ENCODE peak calls at places on chromosomes 1 and 21, in nine cellular contexts. Q, A, K, B, L, C, X, D and Y are unnamed samples.

GRCh38 chr1:23838401-23838866 is 13.2 kb upstream of the HMGCL start:
- DNase-seq in Q (peak), A (peak), K (peak), B (peak), L (peak), C (peak), X (peak), D (peak), Y (peak)

GRCh38 chr1:20477355-20478071 is 8.5 kb downstream of the CAMK2N1 start:
- DNase-seq in Q (no peak), A (peak), K (no peak), B (no peak), L (no peak), C (peak), X (no peak), D (no peak), Y (no peak)

GRCh38 chr21:36692125-36692843 is 6.6 kb upstream of the SIM2 start:
- DNase-seq in Q (peak), A (no peak), K (no peak), B (no peak), L (no peak), C (no peak), X (peak), D (no peak), Y (no peak)

GRCh38 chr1:203692565-203693470 is 66.2 kb downstream of the ATP2B4 start:
- DNase-seq in Q (no peak), A (peak), K (no peak), B (peak), L (peak), C (no peak), X (no peak), D (peak), Y (no peak)

GRCh38 chr21:30072496-30072895 is 94.1 kb downstream of the CLDN17 start:
- DNase-seq in Q (peak), A (peak), K (peak), B (peak), L (peak), C (no peak), X (peak), D (no peak), Y (no peak)

GRCh38 chr1:39639333-39640130 is at the start of gene HEYL:
- DNase-seq in Q (peak), A (peak), K (peak), B (peak), L (no peak), C (no peak), X (peak), D (peak), Y (no peak)

GRCh38 chr21:36718951-36719501 is 20.1 kb downstream of the SIM2 start:
- DNase-seq in Q (no peak), A (peak), K (no peak), B (no peak), L (peak), C (no peak), X (no peak), D (peak), Y (no peak)

GRCh38 chr1:112735752-112736151 is 20.6 kb upstream of the PPM1J start:
- DNase-seq in Q (no peak), A (peak), K (no peak), B (no peak), L (peak), C (no peak), X (no peak), D (peak), Y (no peak)

GRCh38 chr1:81848880-81849500 is 48.3 kb downstream of the ADGRL2 start:
- DNase-seq in Q (peak), A (no peak), K (no peak), B (no peak), L (no peak), C (no peak), X (peak), D (no peak), Y (no peak)

GRCh38 chr1:30684881-30685795 is 38.2 kb downstream of the MATN1 start:
- DNase-seq in Q (peak), A (no peak), K (no peak), B (peak), L (peak), C (peak), X (peak), D (peak), Y (no peak)

GRCh38 chr1:186792870-186793581 is 35.7 kb upstream of the PLA2G4A start:
- DNase-seq in Q (no peak), A (peak), K (no peak), B (no peak), L (peak), C (no peak), X (no peak), D (no peak), Y (no peak)

GRCh38 chr1:201861448-201861847 is 27.2 kb upstream of the SHISA4 start:
- DNase-seq in Q (no peak), A (no peak), K (no peak), B (no peak), L (no peak), C (no peak), X (no peak), D (no peak), Y (no peak)

GRCh38 chr1:81708239-81708638 is 92.5 kb upstream of the ADGRL2 start:
- DNase-seq in Q (no peak), A (no peak), K (no peak), B (no peak), L (no peak), C (no peak), X (no peak), D (no peak), Y (no peak)

GRCh38 chr1:95287825-95288224 is 53.8 kb downstream of the RWDD3 start:
- DNase-seq in Q (no peak), A (no peak), K (no peak), B (peak), L (peak), C (no peak), X (no peak), D (no peak), Y (no peak)

GRCh38 chr1:58031416-58031815 is 515.1 kb downstream of the OMA1 start:
- DNase-seq in Q (peak), A (no peak), K (no peak), B (no peak), L (no peak), C (no peak), X (no peak), D (no peak), Y (no peak)

GRCh38 chr1:178581351-178581951 is 68.5 kb downstream of the TEX35 start:
- DNase-seq in Q (peak), A (no peak), K (peak), B (no peak), L (no peak), C (no peak), X (peak), D (no peak), Y (peak)

GRCh38 chr21:42570362-42570761 is 56.7 kb downstream of the SLC37A1 start:
- DNase-seq in Q (no peak), A (no peak), K (no peak), B (no peak), L (no peak), C (no peak), X (no peak), D (no peak), Y (no peak)

GRCh38 chr1:157495285-157495684 is 57.0 kb downstream of the FCRL5 start:
- DNase-seq in Q (no peak), A (no peak), K (peak), B (no peak), L (no peak), C (no peak), X (no peak), D (no peak), Y (peak)

GRCh38 chr1:6027591-6027990 is 18.1 kb upstream of the KCNAB2 start:
- DNase-seq in Q (no peak), A (no peak), K (no peak), B (no peak), L (no peak), C (no peak), X (no peak), D (no peak), Y (no peak)

GRCh38 chr1:39507230-39507928 is 15.9 kb downstream of the BMP8A start:
- DNase-seq in Q (peak), A (peak), K (no peak), B (no peak), L (peak), C (peak), X (peak), D (no peak), Y (peak)

GRCh38 chr1:225450491-225451191 is 22.8 kb upstream of the LBR start:
- DNase-seq in Q (no peak), A (no peak), K (no peak), B (no peak), L (peak), C (no peak), X (no peak), D (no peak), Y (no peak)

GRCh38 chr1:15681346-15682290 is 2.5 kb upstream of the PLEKHM2 start:
- DNase-seq in Q (no peak), A (peak), K (no peak), B (peak), L (no peak), C (no peak), X (no peak), D (no peak), Y (peak)

DNA sequence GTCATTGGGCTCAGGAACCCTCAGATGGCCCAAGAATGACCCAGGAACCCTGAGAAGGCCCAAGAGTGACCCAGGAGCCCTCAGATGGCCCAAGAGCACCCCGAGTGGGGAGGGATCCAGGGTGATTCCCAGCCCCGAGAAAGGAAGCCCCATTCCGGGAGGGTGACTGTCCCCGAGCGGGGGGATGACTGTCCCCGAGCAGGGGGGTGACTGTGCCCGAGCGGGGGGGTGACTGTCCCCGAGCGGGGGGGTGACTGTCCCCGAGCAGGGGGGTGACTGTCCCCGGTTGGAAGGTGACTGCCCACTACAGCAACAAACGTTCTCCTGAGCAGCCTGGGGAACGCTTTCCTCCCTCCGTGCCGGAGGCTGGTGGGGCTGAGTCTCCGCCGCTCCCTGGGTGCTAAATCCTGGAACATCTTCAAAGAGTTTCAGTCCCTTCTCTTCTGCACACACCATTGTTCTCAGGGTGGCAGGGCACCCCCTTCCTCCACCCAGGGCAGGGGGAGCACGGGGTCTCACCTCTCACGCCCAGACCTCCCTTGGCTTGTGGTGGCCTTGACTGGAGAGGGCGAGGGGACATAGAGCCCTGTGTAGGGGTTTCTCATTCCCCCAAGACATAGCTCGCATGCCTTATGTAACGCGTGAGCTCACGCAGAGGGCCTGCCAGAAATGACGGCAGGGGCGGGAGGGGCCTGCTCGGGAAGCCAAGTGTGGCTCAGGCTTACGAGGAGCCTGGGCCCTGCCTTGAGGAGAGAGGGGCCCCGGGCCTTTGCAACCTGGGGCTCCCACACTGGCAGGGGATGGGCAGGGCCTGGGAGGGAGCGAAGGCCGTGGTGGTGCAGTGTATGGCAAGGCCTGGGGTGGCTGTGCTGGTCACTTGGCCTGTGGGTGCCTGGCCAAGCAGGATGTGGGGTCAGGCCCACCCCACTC is 14.3 kb upstream of the SKI start:
- DNase-seq in Q (no peak), A (peak), K (no peak), B (peak), L (no peak), C (no peak), X (no peak), D (no peak), Y (no peak)
- H3K4me3 ChIP-seq in Q (no peak), A (peak), K (no peak), B (no peak), L (peak), C (no peak), X (no peak), D (no peak), Y (no peak)

GRCh38 chr1:1627261-1627841 is 4.6 kb upstream of the MMP23B start:
- DNase-seq in Q (no peak), A (no peak), K (no peak), B (no peak), L (no peak), C (no peak), X (no peak), D (peak), Y (peak)
- TF ChIP-seq EZH2phosphoT487 in Q (no peak), A (no peak), K (no peak), B (no peak), L (no peak), C (no peak), X (no peak), D (no peak), Y (no peak)

GRCh38 chr21:44870748-44871495 is 2.6 kb downstream of the PTTG1IP start:
- DNase-seq in Q (no peak), A (no peak), K (no peak), B (no peak), L (peak), C (no peak), X (no peak), D (peak), Y (no peak)
- H3K4me3 ChIP-seq in Q (peak), A (peak), K (no peak), B (no peak), L (peak), C (no peak), X (no peak), D (peak), Y (no peak)

GRCh38 chr1:64842244-64842643 is 97.4 kb downstream of the RAVER2 start:
- DNase-seq in Q (no peak), A (no peak), K (no peak), B (no peak), L (no peak), C (no peak), X (no peak), D (no peak), Y (no peak)

GRCh38 chr1:64843675-64844074 is 98.8 kb downstream of the RAVER2 start:
- DNase-seq in Q (no peak), A (no peak), K (no peak), B (no peak), L (no peak), C (no peak), X (no peak), D (no peak), Y (no peak)

GRCh38 chr1:64839732-64840405 is 95.0 kb downstream of the RAVER2 start:
- DNase-seq in Q (peak), A (no peak), K (no peak), B (no peak), L (no peak), C (no peak), X (peak), D (no peak), Y (no peak)

GRCh38 chr1:64839270-64839669 is 94.4 kb downstream of the RAVER2 start:
- DNase-seq in Q (no peak), A (no peak), K (no peak), B (no peak), L (no peak), C (no peak), X (no peak), D (no peak), Y (no peak)

GRCh38 chr1:64841330-64842065 is 96.6 kb downstream of the RAVER2 start:
- DNase-seq in Q (no peak), A (peak), K (no peak), B (no peak), L (peak), C (no peak), X (no peak), D (no peak), Y (no peak)
- TF ChIP-seq EZH2phosphoT487 in Q (no peak), A (no peak), K (no peak), B (no peak), L (no peak), C (no peak), X (no peak), D (no peak), Y (no peak)

DNA sequence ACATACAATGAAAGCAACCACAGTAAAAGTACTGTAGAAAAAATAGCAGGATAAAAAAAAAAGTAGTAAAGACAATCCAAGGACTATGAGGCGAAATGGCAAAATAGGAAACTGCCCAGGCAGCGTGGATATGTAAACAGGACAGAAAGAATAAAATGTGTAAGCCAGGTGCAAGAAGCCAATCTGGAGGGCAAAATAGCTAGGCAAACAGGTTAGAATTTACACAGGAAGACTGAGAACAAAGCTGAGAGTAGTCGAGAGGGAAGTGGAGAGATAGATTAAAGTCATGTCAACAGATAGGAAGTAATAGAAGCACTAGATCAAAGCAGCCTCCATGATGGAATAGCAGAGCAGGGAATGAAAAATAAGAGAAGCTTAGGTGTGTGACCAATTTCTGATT is 124.2 kb upstream of the B3GALT2 start:
- DNase-seq in Q (no peak), A (no peak), K (no peak), B (peak), L (no peak), C (no peak), X (no peak), D (no peak), Y (no peak)
- H3K4me3 ChIP-seq in Q (no peak), A (no peak), K (no peak), B (no peak), L (no peak), C (no peak), X (no peak), D (no peak), Y (no peak)

GRCh38 chr21:25464275-25464674 is 143.0 kb downstream of the MRPL39 start:
- DNase-seq in Q (no peak), A (no peak), K (no peak), B (no peak), L (peak), C (no peak), X (no peak), D (no peak), Y (no peak)
- TF ChIP-seq EZH2phosphoT487 in Q (no peak), A (no peak), K (no peak), B (no peak), L (no peak), C (no peak), X (no peak), D (no peak), Y (no peak)

GRCh38 chr1:44802306-44803061 is 2.3 kb downstream of the PLK3 start:
- DNase-seq in Q (no peak), A (no peak), K (no peak), B (peak), L (no peak), C (no peak), X (peak), D (no peak), Y (no peak)
- H3K4me3 ChIP-seq in Q (no peak), A (peak), K (no peak), B (no peak), L (peak), C (peak), X (no peak), D (peak), Y (peak)

GRCh38 chr1:93976711-93977328 is 67.6 kb upstream of the GCLM start:
- DNase-seq in Q (no peak), A (no peak), K (no peak), B (no peak), L (no peak), C (no peak), X (no peak), D (no peak), Y (no peak)
- TF ChIP-seq EZH2phosphoT487 in Q (no peak), A (no peak), K (no peak), B (no peak), L (no peak), C (no peak), X (no peak), D (no peak), Y (no peak)